ENCODE peak calls at places on chromosomes 7 and 10, in eight cellular contexts. One of them, this sample, is unnamed.

GRCh38 chr10:70990661-70991060 is 102.3 kb upstream of the PCBD1 start:
- DNase-seq in astrocyte: no peak
- DNase-seq in IMR-90: no peak
- DNase-seq in caudate nucleus: no peak
- DNase-seq in H9: no peak
- DNase-seq in fibroblast of lung: no peak
- DNase-seq in A549: no peak
- DNase-seq in AG04450: no peak
- DNase-seq in this sample: no peak

GRCh38 chr7:38686888-38687287 is 55.7 kb upstream of the AMPH start:
- DNase-seq in astrocyte: no peak
- DNase-seq in IMR-90: no peak
- DNase-seq in caudate nucleus: no peak
- DNase-seq in H9: no peak
- DNase-seq in fibroblast of lung: no peak
- DNase-seq in A549: no peak
- DNase-seq in AG04450: no peak
- DNase-seq in this sample: no peak

GRCh38 chr7:108358553-108358952 is 97.7 kb downstream of the NRCAM start:
- DNase-seq in astrocyte: peak
- DNase-seq in IMR-90: peak
- DNase-seq in caudate nucleus: no peak
- DNase-seq in H9: peak
- DNase-seq in fibroblast of lung: peak
- DNase-seq in A549: peak
- DNase-seq in AG04450: peak
- DNase-seq in this sample: no peak

GRCh38 chr10:12482586-12482985 is 133.2 kb downstream of the CAMK1D start:
- DNase-seq in astrocyte: no peak
- DNase-seq in IMR-90: no peak
- DNase-seq in caudate nucleus: no peak
- DNase-seq in H9: peak
- DNase-seq in fibroblast of lung: no peak
- DNase-seq in A549: no peak
- DNase-seq in AG04450: no peak
- DNase-seq in this sample: no peak

GRCh38 chr10:98778277-98778759 is 331.6 kb upstream of the HPS1 start:
- DNase-seq in astrocyte: no peak
- DNase-seq in IMR-90: no peak
- DNase-seq in caudate nucleus: no peak
- DNase-seq in H9: no peak
- DNase-seq in fibroblast of lung: no peak
- DNase-seq in A549: no peak
- DNase-seq in AG04450: no peak
- DNase-seq in this sample: no peak

GRCh38 chr7:30682131-30683083 is at the start of gene CRHR2:
- DNase-seq in astrocyte: no peak
- DNase-seq in IMR-90: no peak
- DNase-seq in caudate nucleus: no peak
- DNase-seq in H9: peak
- DNase-seq in fibroblast of lung: no peak
- DNase-seq in A549: peak
- DNase-seq in AG04450: no peak
- DNase-seq in this sample: no peak

GRCh38 chr10:88820990-88821389 is 18.5 kb downstream of the LIPM start:
- DNase-seq in astrocyte: peak
- DNase-seq in IMR-90: peak
- DNase-seq in caudate nucleus: no peak
- DNase-seq in H9: no peak
- DNase-seq in fibroblast of lung: peak
- DNase-seq in A549: no peak
- DNase-seq in AG04450: peak
- DNase-seq in this sample: no peak

GRCh38 chr10:70441161-70441876 is at the start of gene NODAL:
- DNase-seq in astrocyte: no peak
- DNase-seq in IMR-90: no peak
- DNase-seq in caudate nucleus: no peak
- DNase-seq in H9: peak
- DNase-seq in fibroblast of lung: no peak
- DNase-seq in A549: no peak
- DNase-seq in AG04450: no peak
- DNase-seq in this sample: no peak

GRCh38 chr7:113289140-113289740 is 170.9 kb upstream of the SMIM30 start:
- DNase-seq in astrocyte: peak
- DNase-seq in IMR-90: peak
- DNase-seq in caudate nucleus: no peak
- DNase-seq in H9: no peak
- DNase-seq in fibroblast of lung: peak
- DNase-seq in A549: no peak
- DNase-seq in AG04450: no peak
- DNase-seq in this sample: no peak

GRCh38 chr7:73974948-73975926 is 52.7 kb upstream of the ELN start:
- DNase-seq in astrocyte: no peak
- DNase-seq in IMR-90: no peak
- DNase-seq in caudate nucleus: no peak
- DNase-seq in H9: no peak
- DNase-seq in fibroblast of lung: no peak
- DNase-seq in A549: no peak
- DNase-seq in AG04450: no peak
- DNase-seq in this sample: no peak

GRCh38 chr10:22736134-22736533 is 21.8 kb upstream of the PIP4K2A start:
- DNase-seq in astrocyte: peak
- DNase-seq in IMR-90: peak
- DNase-seq in caudate nucleus: no peak
- DNase-seq in H9: no peak
- DNase-seq in fibroblast of lung: peak
- DNase-seq in A549: no peak
- DNase-seq in AG04450: no peak
- DNase-seq in this sample: no peak

GRCh38 chr10:69976795-69977546 is 75.7 kb upstream of the MACROH2A2 start:
- DNase-seq in astrocyte: no peak
- DNase-seq in IMR-90: no peak
- DNase-seq in caudate nucleus: no peak
- DNase-seq in H9: no peak
- DNase-seq in fibroblast of lung: no peak
- DNase-seq in A549: no peak
- DNase-seq in AG04450: no peak
- DNase-seq in this sample: no peak

GRCh38 chr10:80552151-80552646 is 14.5 kb downstream of the SH2D4B start:
- DNase-seq in astrocyte: no peak
- DNase-seq in IMR-90: no peak
- DNase-seq in caudate nucleus: no peak
- DNase-seq in H9: no peak
- DNase-seq in fibroblast of lung: no peak
- DNase-seq in A549: no peak
- DNase-seq in AG04450: no peak
- DNase-seq in this sample: no peak

GRCh38 chr10:42367532-42368230 is 270.7 kb downstream of the ZNF33B start:
- DNase-seq in astrocyte: peak
- DNase-seq in IMR-90: peak
- DNase-seq in caudate nucleus: peak
- DNase-seq in H9: no peak
- DNase-seq in fibroblast of lung: peak
- DNase-seq in A549: no peak
- DNase-seq in AG04450: peak
- DNase-seq in this sample: no peak

GRCh38 chr7:66099551-66100407 is 14.9 kb upstream of the CRCP start:
- DNase-seq in astrocyte: peak
- DNase-seq in IMR-90: peak
- DNase-seq in caudate nucleus: peak
- DNase-seq in H9: peak
- DNase-seq in fibroblast of lung: peak
- DNase-seq in A549: peak
- DNase-seq in AG04450: peak
- DNase-seq in this sample: peak

GRCh38 chr7:40879941-40880558 is 745.2 kb downstream of the SUGCT start:
- DNase-seq in astrocyte: peak
- DNase-seq in IMR-90: no peak
- DNase-seq in caudate nucleus: no peak
- DNase-seq in H9: no peak
- DNase-seq in fibroblast of lung: peak
- DNase-seq in A549: no peak
- DNase-seq in AG04450: no peak
- DNase-seq in this sample: no peak

GRCh38 chr10:53955091-53955490 is 845.9 kb downstream of the PCDH15 start:
- DNase-seq in astrocyte: no peak
- DNase-seq in IMR-90: no peak
- DNase-seq in caudate nucleus: no peak
- DNase-seq in H9: no peak
- DNase-seq in fibroblast of lung: no peak
- DNase-seq in A549: no peak
- DNase-seq in AG04450: no peak
- DNase-seq in this sample: no peak
- H3K27ac ChIP-seq in astrocyte: no peak
- H3K27ac ChIP-seq in IMR-90: no peak
- H3K27ac ChIP-seq in caudate nucleus: no peak
- H3K27ac ChIP-seq in H9: no peak
- H3K27ac ChIP-seq in fibroblast of lung: no peak
- H3K27ac ChIP-seq in A549: no peak
- H3K27ac ChIP-seq in AG04450: no peak
- H3K27ac ChIP-seq in this sample: no peak

DNA sequence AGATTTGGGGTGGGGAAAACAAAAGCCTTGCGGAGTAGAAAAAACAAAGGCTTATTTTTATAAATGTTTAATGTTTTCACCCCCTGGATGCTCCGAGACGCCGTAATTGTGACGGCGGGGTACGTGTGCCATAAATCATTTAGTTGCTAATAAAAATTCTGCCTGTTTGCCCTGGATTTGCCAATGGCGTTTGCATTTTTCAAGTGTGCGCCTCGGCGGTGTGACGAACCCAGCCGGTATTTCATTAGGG is 2.5 kb upstream of the TNRC18 start:
- DNase-seq in astrocyte: peak
- DNase-seq in IMR-90: peak
- DNase-seq in caudate nucleus: no peak
- DNase-seq in H9: no peak
- DNase-seq in fibroblast of lung: peak
- DNase-seq in A549: no peak
- DNase-seq in AG04450: no peak
- DNase-seq in this sample: no peak
- H3K27ac ChIP-seq in astrocyte: peak
- H3K27ac ChIP-seq in IMR-90: peak
- H3K27ac ChIP-seq in caudate nucleus: peak
- H3K27ac ChIP-seq in H9: no peak
- H3K27ac ChIP-seq in fibroblast of lung: peak
- H3K27ac ChIP-seq in A549: peak
- H3K27ac ChIP-seq in AG04450: peak
- H3K27ac ChIP-seq in this sample: no peak

GRCh38 chr10:58796242-58796641 is 283.6 kb downstream of the BICC1 start:
- DNase-seq in astrocyte: peak
- DNase-seq in IMR-90: no peak
- DNase-seq in caudate nucleus: no peak
- DNase-seq in H9: peak
- DNase-seq in fibroblast of lung: peak
- DNase-seq in A549: no peak
- DNase-seq in AG04450: no peak
- DNase-seq in this sample: no peak

GRCh38 chr10:58802047-58802446 is 289.4 kb downstream of the BICC1 start:
- DNase-seq in astrocyte: no peak
- DNase-seq in IMR-90: no peak
- DNase-seq in caudate nucleus: no peak
- DNase-seq in H9: no peak
- DNase-seq in fibroblast of lung: no peak
- DNase-seq in A549: no peak
- DNase-seq in AG04450: no peak
- DNase-seq in this sample: no peak

GRCh38 chr10:58791137-58791536 is 278.5 kb downstream of the BICC1 start:
- DNase-seq in astrocyte: peak
- DNase-seq in IMR-90: peak
- DNase-seq in caudate nucleus: no peak
- DNase-seq in H9: no peak
- DNase-seq in fibroblast of lung: peak
- DNase-seq in A549: no peak
- DNase-seq in AG04450: no peak
- DNase-seq in this sample: no peak

GRCh38 chr10:58797356-58797755 is 284.7 kb downstream of the BICC1 start:
- DNase-seq in astrocyte: peak
- DNase-seq in IMR-90: peak
- DNase-seq in caudate nucleus: no peak
- DNase-seq in H9: no peak
- DNase-seq in fibroblast of lung: peak
- DNase-seq in A549: no peak
- DNase-seq in AG04450: no peak
- DNase-seq in this sample: no peak

DNA sequence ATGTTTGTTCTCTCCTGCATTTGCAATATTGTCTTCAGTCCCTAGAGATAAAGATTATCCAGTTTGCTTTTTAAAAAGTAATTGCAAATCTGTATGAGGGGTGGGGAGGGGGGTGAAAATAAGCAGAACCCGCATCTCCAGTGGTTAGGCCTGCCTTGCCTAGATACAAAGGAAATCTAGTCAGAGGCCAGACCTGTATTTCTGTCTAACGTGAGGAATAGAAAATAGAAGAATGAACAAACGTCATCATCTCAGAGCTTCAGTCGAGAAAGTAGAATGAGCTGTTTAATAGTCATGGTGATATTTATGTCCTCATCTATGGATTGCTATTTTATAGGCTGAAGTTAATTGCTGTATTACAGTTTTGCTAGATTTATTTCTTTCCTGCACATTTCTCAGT is 284.2 kb downstream of the BICC1 start:
- DNase-seq in astrocyte: no peak
- DNase-seq in IMR-90: peak
- DNase-seq in caudate nucleus: no peak
- DNase-seq in H9: no peak
- DNase-seq in fibroblast of lung: peak
- DNase-seq in A549: no peak
- DNase-seq in AG04450: no peak
- DNase-seq in this sample: no peak
- H3K27ac ChIP-seq in astrocyte: peak
- H3K27ac ChIP-seq in IMR-90: no peak
- H3K27ac ChIP-seq in caudate nucleus: no peak
- H3K27ac ChIP-seq in H9: no peak
- H3K27ac ChIP-seq in fibroblast of lung: no peak
- H3K27ac ChIP-seq in A549: no peak
- H3K27ac ChIP-seq in AG04450: no peak
- H3K27ac ChIP-seq in this sample: no peak

GRCh38 chr7:50273870-50274269 is 30.6 kb upstream of the IKZF1 start:
- DNase-seq in astrocyte: no peak
- DNase-seq in IMR-90: no peak
- DNase-seq in caudate nucleus: no peak
- DNase-seq in H9: no peak
- DNase-seq in fibroblast of lung: no peak
- DNase-seq in A549: no peak
- DNase-seq in AG04450: no peak
- DNase-seq in this sample: no peak

GRCh38 chr7:50273301-50273700 is 31.2 kb upstream of the IKZF1 start:
- DNase-seq in astrocyte: no peak
- DNase-seq in IMR-90: no peak
- DNase-seq in caudate nucleus: no peak
- DNase-seq in H9: no peak
- DNase-seq in fibroblast of lung: no peak
- DNase-seq in A549: no peak
- DNase-seq in AG04450: no peak
- DNase-seq in this sample: no peak

GRCh38 chr7:50270531-50271018 is 33.9 kb upstream of the IKZF1 start:
- DNase-seq in astrocyte: no peak
- DNase-seq in IMR-90: no peak
- DNase-seq in caudate nucleus: no peak
- DNase-seq in H9: no peak
- DNase-seq in fibroblast of lung: no peak
- DNase-seq in A549: no peak
- DNase-seq in AG04450: no peak
- DNase-seq in this sample: no peak

GRCh38 chr7:50274361-50274760 is 30.2 kb upstream of the IKZF1 start:
- DNase-seq in astrocyte: no peak
- DNase-seq in IMR-90: no peak
- DNase-seq in caudate nucleus: no peak
- DNase-seq in H9: no peak
- DNase-seq in fibroblast of lung: no peak
- DNase-seq in A549: no peak
- DNase-seq in AG04450: no peak
- DNase-seq in this sample: no peak

GRCh38 chr7:50272808-50273207 is 31.7 kb upstream of the IKZF1 start:
- DNase-seq in astrocyte: no peak
- DNase-seq in IMR-90: no peak
- DNase-seq in caudate nucleus: no peak
- DNase-seq in H9: no peak
- DNase-seq in fibroblast of lung: no peak
- DNase-seq in A549: no peak
- DNase-seq in AG04450: no peak
- DNase-seq in this sample: no peak
- H3K27ac ChIP-seq in astrocyte: no peak
- H3K27ac ChIP-seq in IMR-90: no peak
- H3K27ac ChIP-seq in caudate nucleus: no peak
- H3K27ac ChIP-seq in H9: no peak
- H3K27ac ChIP-seq in fibroblast of lung: no peak
- H3K27ac ChIP-seq in A549: no peak
- H3K27ac ChIP-seq in AG04450: no peak
- H3K27ac ChIP-seq in this sample: no peak